ENCODE peak calls at places on chromosomes 3 and 15, in seven cellular contexts. One of them, this sample, is unnamed.

GRCh38 chr3:150765949-150766720 is 3.2 kb upstream of the SIAH2 start:
- DNase-seq in lower leg skin: no peak
- DNase-seq in heart left ventricle: no peak
- DNase-seq in cardiac fibroblast: peak
- DNase-seq in H9: no peak
- DNase-seq in prostate gland: no peak
- DNase-seq in osteocyte: no peak
- DNase-seq in this sample: no peak

GRCh38 chr3:89586676-89587075 is 479.3 kb downstream of the EPHA3 start:
- DNase-seq in lower leg skin: no peak
- DNase-seq in heart left ventricle: no peak
- DNase-seq in cardiac fibroblast: no peak
- DNase-seq in H9: no peak
- DNase-seq in prostate gland: no peak
- DNase-seq in osteocyte: no peak
- DNase-seq in this sample: no peak

GRCh38 chr3:116483135-116483534 is 37.8 kb upstream of the LSAMP start:
- DNase-seq in lower leg skin: no peak
- DNase-seq in heart left ventricle: no peak
- DNase-seq in cardiac fibroblast: no peak
- DNase-seq in H9: no peak
- DNase-seq in prostate gland: no peak
- DNase-seq in osteocyte: no peak
- DNase-seq in this sample: no peak

GRCh38 chr3:31945738-31946052 is 35.4 kb downstream of the OSBPL10 start:
- DNase-seq in lower leg skin: no peak
- DNase-seq in heart left ventricle: no peak
- DNase-seq in cardiac fibroblast: peak
- DNase-seq in H9: no peak
- DNase-seq in prostate gland: no peak
- DNase-seq in osteocyte: no peak
- DNase-seq in this sample: no peak

GRCh38 chr3:150142936-150143335 is 172.2 kb upstream of the PFN2 start:
- DNase-seq in lower leg skin: no peak
- DNase-seq in heart left ventricle: no peak
- DNase-seq in cardiac fibroblast: no peak
- DNase-seq in H9: no peak
- DNase-seq in prostate gland: no peak
- DNase-seq in osteocyte: no peak
- DNase-seq in this sample: no peak

GRCh38 chr15:23472678-23473077 is 25.6 kb upstream of the GOLGA6L2 start:
- DNase-seq in lower leg skin: no peak
- DNase-seq in heart left ventricle: no peak
- DNase-seq in cardiac fibroblast: no peak
- DNase-seq in H9: no peak
- DNase-seq in prostate gland: no peak
- DNase-seq in osteocyte: no peak
- DNase-seq in this sample: no peak

GRCh38 chr3:41304603-41305002 is 105.3 kb downstream of the CTNNB1 start:
- DNase-seq in lower leg skin: no peak
- DNase-seq in heart left ventricle: peak
- DNase-seq in cardiac fibroblast: peak
- DNase-seq in H9: no peak
- DNase-seq in prostate gland: peak
- DNase-seq in osteocyte: no peak
- DNase-seq in this sample: no peak

GRCh38 chr3:23405081-23405480 is 202.0 kb downstream of the UBE2E2 start:
- DNase-seq in lower leg skin: no peak
- DNase-seq in heart left ventricle: no peak
- DNase-seq in cardiac fibroblast: no peak
- DNase-seq in H9: no peak
- DNase-seq in prostate gland: no peak
- DNase-seq in osteocyte: no peak
- DNase-seq in this sample: no peak

GRCh38 chr3:128076783-128077624 is 24.8 kb downstream of the SEC61A1 start:
- DNase-seq in lower leg skin: no peak
- DNase-seq in heart left ventricle: peak
- DNase-seq in cardiac fibroblast: no peak
- DNase-seq in H9: no peak
- DNase-seq in prostate gland: no peak
- DNase-seq in osteocyte: no peak
- DNase-seq in this sample: peak

GRCh38 chr3:172218350-172219323 is 179.3 kb downstream of the FNDC3B start:
- DNase-seq in lower leg skin: no peak
- DNase-seq in heart left ventricle: no peak
- DNase-seq in cardiac fibroblast: no peak
- DNase-seq in H9: no peak
- DNase-seq in prostate gland: no peak
- DNase-seq in osteocyte: no peak
- DNase-seq in this sample: no peak

GRCh38 chr15:74889390-74889881 is 406 bp upstream of the MPI start:
- DNase-seq in lower leg skin: no peak
- DNase-seq in heart left ventricle: peak
- DNase-seq in cardiac fibroblast: peak
- DNase-seq in H9: peak
- DNase-seq in prostate gland: no peak
- DNase-seq in osteocyte: no peak
- DNase-seq in this sample: no peak

GRCh38 chr3:73832426-73832825 is 207.7 kb upstream of the PDZRN3 start:
- DNase-seq in lower leg skin: no peak
- DNase-seq in heart left ventricle: no peak
- DNase-seq in cardiac fibroblast: no peak
- DNase-seq in H9: no peak
- DNase-seq in prostate gland: no peak
- DNase-seq in osteocyte: no peak
- DNase-seq in this sample: no peak

GRCh38 chr3:94046533-94046932 is 16.2 kb downstream of the DHFR2 start:
- DNase-seq in lower leg skin: no peak
- DNase-seq in heart left ventricle: no peak
- DNase-seq in cardiac fibroblast: no peak
- DNase-seq in H9: no peak
- DNase-seq in prostate gland: no peak
- DNase-seq in osteocyte: no peak
- DNase-seq in this sample: no peak

GRCh38 chr3:50237133-50237651 is 1.2 kb downstream of the GNAI2 start:
- DNase-seq in lower leg skin: no peak
- DNase-seq in heart left ventricle: peak
- DNase-seq in cardiac fibroblast: peak
- DNase-seq in H9: no peak
- DNase-seq in prostate gland: no peak
- DNase-seq in osteocyte: no peak
- DNase-seq in this sample: peak

GRCh38 chr3:196169836-196170240 is 41.4 kb downstream of the ZDHHC19 start:
- DNase-seq in lower leg skin: no peak
- DNase-seq in heart left ventricle: no peak
- DNase-seq in cardiac fibroblast: no peak
- DNase-seq in H9: no peak
- DNase-seq in prostate gland: no peak
- DNase-seq in osteocyte: no peak
- DNase-seq in this sample: no peak

GRCh38 chr15:63146684-63147083 is 10.6 kb downstream of the RPS27L start:
- DNase-seq in lower leg skin: no peak
- DNase-seq in heart left ventricle: no peak
- DNase-seq in cardiac fibroblast: peak
- DNase-seq in H9: no peak
- DNase-seq in prostate gland: no peak
- DNase-seq in osteocyte: no peak
- DNase-seq in this sample: no peak

DNA sequence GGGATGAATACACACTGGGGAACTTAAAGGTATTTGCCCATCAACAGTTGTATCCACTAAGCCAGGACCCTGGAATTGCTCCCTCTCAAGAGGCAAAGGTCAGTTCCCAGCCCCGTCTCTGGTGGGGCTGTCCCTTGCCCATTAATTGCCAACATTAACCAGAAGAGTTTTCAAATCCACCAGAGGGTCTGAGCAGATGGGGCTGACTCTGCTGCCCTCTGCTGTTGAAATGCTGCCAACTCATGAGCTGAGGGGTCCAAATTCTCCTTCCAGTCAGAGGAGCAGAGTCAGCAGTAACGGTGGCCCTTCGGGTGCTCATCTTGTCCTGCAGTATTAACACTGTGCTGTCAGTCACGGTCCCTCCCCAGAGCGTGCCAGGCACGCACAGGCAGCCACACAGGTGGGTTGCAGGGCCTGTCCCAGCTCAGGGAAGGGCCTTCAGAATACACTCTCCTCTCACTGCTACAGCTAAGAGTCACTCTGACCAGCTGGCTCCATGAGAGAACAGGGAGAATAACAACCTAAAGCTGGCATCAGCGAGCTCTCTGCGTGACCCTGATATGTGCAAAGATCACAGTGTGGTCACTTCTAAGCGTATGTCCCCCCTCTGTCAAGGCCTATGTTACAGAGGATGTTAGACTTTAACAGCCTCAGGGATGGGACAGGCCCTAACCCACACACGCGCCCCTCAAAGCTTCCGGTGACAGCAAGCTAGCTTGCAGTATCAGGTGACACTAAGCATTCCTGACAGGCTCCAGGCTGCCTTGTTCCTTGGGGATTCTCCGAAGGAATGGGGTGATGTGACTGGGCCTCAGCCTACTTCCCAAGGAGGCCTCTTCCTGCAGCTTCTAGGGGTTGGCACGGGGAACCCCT is 10.9 kb upstream of the SPTBN5 start:
- DNase-seq in lower leg skin: peak
- DNase-seq in heart left ventricle: peak
- DNase-seq in cardiac fibroblast: peak
- DNase-seq in H9: peak
- DNase-seq in prostate gland: peak
- DNase-seq in osteocyte: no peak
- DNase-seq in this sample: peak
- TF ChIP-seq CTCF in lower leg skin: no peak
- TF ChIP-seq CTCF in heart left ventricle: peak
- TF ChIP-seq CTCF in cardiac fibroblast: peak
- TF ChIP-seq CTCF in H9: peak
- TF ChIP-seq CTCF in prostate gland: peak
- TF ChIP-seq CTCF in osteocyte: peak
- TF ChIP-seq CTCF in this sample: peak

GRCh38 chr15:69861331-69862171 is 236.2 kb downstream of the TLE3 start:
- DNase-seq in lower leg skin: no peak
- DNase-seq in heart left ventricle: no peak
- DNase-seq in cardiac fibroblast: peak
- DNase-seq in H9: no peak
- DNase-seq in prostate gland: no peak
- DNase-seq in osteocyte: no peak
- DNase-seq in this sample: no peak
- TF ChIP-seq CTCF in lower leg skin: no peak
- TF ChIP-seq CTCF in heart left ventricle: no peak
- TF ChIP-seq CTCF in cardiac fibroblast: no peak
- TF ChIP-seq CTCF in H9: no peak
- TF ChIP-seq CTCF in prostate gland: no peak
- TF ChIP-seq CTCF in osteocyte: no peak
- TF ChIP-seq CTCF in this sample: no peak

DNA sequence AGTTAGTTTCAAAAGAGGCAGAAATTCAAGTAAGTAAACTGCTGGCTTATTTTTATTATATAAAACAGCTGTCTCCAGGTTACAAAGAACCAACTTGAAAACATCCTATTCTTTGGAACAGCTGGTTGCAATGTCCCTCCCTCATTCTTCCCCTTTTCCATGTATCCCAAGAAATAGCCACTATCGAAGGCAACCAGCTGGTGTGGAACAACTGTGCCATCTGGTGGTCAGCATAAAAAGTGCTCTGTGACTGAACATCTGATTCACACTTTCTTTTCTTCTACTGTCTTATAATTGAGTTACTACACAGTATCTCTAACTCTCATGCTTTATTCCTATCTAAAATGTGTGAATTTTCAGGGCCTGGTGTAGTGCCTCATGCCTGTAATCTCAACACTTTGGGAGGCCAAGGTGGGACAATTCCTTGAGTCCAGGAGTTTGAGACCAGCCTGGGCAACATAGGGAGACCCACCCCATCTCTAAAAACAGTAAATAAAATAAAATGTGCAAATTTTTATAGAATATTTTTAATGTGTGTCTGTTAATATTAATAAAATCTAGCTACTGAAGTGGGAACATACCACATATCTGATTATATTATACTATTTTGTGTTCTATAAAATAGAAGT is 9.6 kb downstream of the OSBPL11 start:
- DNase-seq in lower leg skin: peak
- DNase-seq in heart left ventricle: peak
- DNase-seq in cardiac fibroblast: peak
- DNase-seq in H9: peak
- DNase-seq in prostate gland: peak
- DNase-seq in osteocyte: no peak
- DNase-seq in this sample: no peak
- TF ChIP-seq CTCF in lower leg skin: no peak
- TF ChIP-seq CTCF in heart left ventricle: peak
- TF ChIP-seq CTCF in cardiac fibroblast: peak
- TF ChIP-seq CTCF in H9: peak
- TF ChIP-seq CTCF in prostate gland: peak
- TF ChIP-seq CTCF in osteocyte: peak
- TF ChIP-seq CTCF in this sample: peak

DNA sequence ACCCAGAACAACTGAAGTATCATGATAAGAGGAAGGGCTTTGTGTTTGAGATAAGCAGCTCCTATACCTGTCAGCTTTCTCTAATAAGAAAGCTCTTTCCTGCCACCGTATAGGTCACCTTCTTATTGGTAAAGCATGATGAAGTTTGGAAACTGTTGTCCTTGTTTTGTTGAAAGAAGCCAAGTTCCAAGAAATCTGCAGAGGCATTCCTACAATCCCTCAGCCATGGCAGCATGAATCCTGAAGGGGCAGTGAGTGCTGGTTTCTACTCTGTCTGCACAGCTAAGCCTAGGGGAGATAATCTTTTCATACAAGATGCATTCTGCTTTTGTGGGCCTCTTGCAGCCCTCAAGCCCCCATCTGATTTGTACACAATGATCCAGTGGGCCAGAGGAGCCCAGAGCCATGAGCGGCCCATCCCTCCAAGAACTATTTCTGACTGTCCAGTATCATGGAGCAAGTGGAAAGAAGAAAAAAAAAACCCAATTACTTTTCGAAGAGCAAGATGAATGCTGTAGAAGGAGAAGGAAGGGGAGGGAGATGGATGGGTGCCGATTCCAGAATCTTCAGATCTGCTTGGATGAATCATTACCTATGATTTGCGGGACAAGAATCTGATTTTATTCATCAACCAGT is 1.9 kb upstream of the THBS1 start:
- DNase-seq in lower leg skin: no peak
- DNase-seq in heart left ventricle: no peak
- DNase-seq in cardiac fibroblast: no peak
- DNase-seq in H9: no peak
- DNase-seq in prostate gland: no peak
- DNase-seq in osteocyte: no peak
- DNase-seq in this sample: no peak
- TF ChIP-seq CTCF in lower leg skin: no peak
- TF ChIP-seq CTCF in heart left ventricle: no peak
- TF ChIP-seq CTCF in cardiac fibroblast: peak
- TF ChIP-seq CTCF in H9: peak
- TF ChIP-seq CTCF in prostate gland: no peak
- TF ChIP-seq CTCF in osteocyte: peak
- TF ChIP-seq CTCF in this sample: no peak